ENCODE peak calls at places on chromosome X, in ten cellular contexts. One of them, this sample, is unnamed.

GRCh38 chrX:47316276-47317025 is 53.9 kb upstream of the ZNF157 start:
- DNase-seq in NCI-H1092: peak
- DNase-seq in stimulated activated CD8-positive, alpha-beta memory T cell treated with anti-CD3 and anti-CD28 coated beads, Interleukin-12 subunit alpha, Interleukin-12 subunit beta, amount 100 ng/mL, for 1 hour: no peak
- DNase-seq in ELR: no peak
- DNase-seq in neural progenitor cell: peak
- DNase-seq in erythroblast: no peak
- DNase-seq in omental fat pad: no peak
- DNase-seq in right cardiac atrium: peak
- DNase-seq in RPMI7951: no peak
- DNase-seq in stimulated activated CD4-positive, alpha-beta T cell treated with anti-CD3 and anti-CD28 coated beads, Interleukin-1b, Interleukin-23, amount 100 ng/mL, for 24 hours: no peak
- DNase-seq in this sample: no peak

GRCh38 chrX:77788050-77788449 is 2.0 kb upstream of the ATRX start:
- DNase-seq in NCI-H1092: no peak
- DNase-seq in right cardiac atrium: no peak
- DNase-seq in stimulated activated CD4-positive, alpha-beta T cell treated with anti-CD3 and anti-CD28 coated beads, Interleukin-1b, Interleukin-23, amount 100 ng/mL, for 24 hours: no peak
- DNase-seq in erythroblast: peak
- DNase-seq in RPMI7951: peak
- DNase-seq in omental fat pad: no peak
- DNase-seq in ELR: peak
- DNase-seq in neural progenitor cell: no peak
- DNase-seq in stimulated activated CD8-positive, alpha-beta memory T cell treated with anti-CD3 and anti-CD28 coated beads, Interleukin-12 subunit alpha, Interleukin-12 subunit beta, amount 100 ng/mL, for 1 hour: no peak
- DNase-seq in this sample: no peak

GRCh38 chrX:2748171-2748814 is 3.5 kb upstream of the XG start:
- DNase-seq in NCI-H1092: no peak
- DNase-seq in right cardiac atrium: no peak
- DNase-seq in neural progenitor cell: no peak
- DNase-seq in ELR: no peak
- DNase-seq in stimulated activated CD4-positive, alpha-beta T cell treated with anti-CD3 and anti-CD28 coated beads, Interleukin-1b, Interleukin-23, amount 100 ng/mL, for 24 hours: no peak
- DNase-seq in RPMI7951: no peak
- DNase-seq in stimulated activated CD8-positive, alpha-beta memory T cell treated with anti-CD3 and anti-CD28 coated beads, Interleukin-12 subunit alpha, Interleukin-12 subunit beta, amount 100 ng/mL, for 1 hour: no peak
- DNase-seq in omental fat pad: no peak
- DNase-seq in erythroblast: no peak
- DNase-seq in this sample: no peak

GRCh38 chrX:70998402-70999027 is 67.6 kb upstream of the SLC7A3 start:
- DNase-seq in stimulated activated CD8-positive, alpha-beta memory T cell treated with anti-CD3 and anti-CD28 coated beads, Interleukin-12 subunit alpha, Interleukin-12 subunit beta, amount 100 ng/mL, for 1 hour: no peak
- DNase-seq in stimulated activated CD4-positive, alpha-beta T cell treated with anti-CD3 and anti-CD28 coated beads, Interleukin-1b, Interleukin-23, amount 100 ng/mL, for 24 hours: no peak
- DNase-seq in ELR: peak
- DNase-seq in neural progenitor cell: peak
- DNase-seq in omental fat pad: no peak
- DNase-seq in right cardiac atrium: no peak
- DNase-seq in NCI-H1092: no peak
- DNase-seq in RPMI7951: peak
- DNase-seq in erythroblast: peak
- DNase-seq in this sample: no peak

GRCh38 chrX:97039363-97040029 is 155.8 kb downstream of the RPA4 start:
- DNase-seq in erythroblast: no peak
- DNase-seq in ELR: no peak
- DNase-seq in stimulated activated CD8-positive, alpha-beta memory T cell treated with anti-CD3 and anti-CD28 coated beads, Interleukin-12 subunit alpha, Interleukin-12 subunit beta, amount 100 ng/mL, for 1 hour: no peak
- DNase-seq in neural progenitor cell: no peak
- DNase-seq in RPMI7951: peak
- DNase-seq in omental fat pad: no peak
- DNase-seq in NCI-H1092: no peak
- DNase-seq in stimulated activated CD4-positive, alpha-beta T cell treated with anti-CD3 and anti-CD28 coated beads, Interleukin-1b, Interleukin-23, amount 100 ng/mL, for 24 hours: no peak
- DNase-seq in right cardiac atrium: peak
- DNase-seq in this sample: peak

GRCh38 chrX:31580227-31580626 is 508.4 kb upstream of the FTHL17 start:
- DNase-seq in omental fat pad: no peak
- DNase-seq in stimulated activated CD8-positive, alpha-beta memory T cell treated with anti-CD3 and anti-CD28 coated beads, Interleukin-12 subunit alpha, Interleukin-12 subunit beta, amount 100 ng/mL, for 1 hour: no peak
- DNase-seq in NCI-H1092: no peak
- DNase-seq in stimulated activated CD4-positive, alpha-beta T cell treated with anti-CD3 and anti-CD28 coated beads, Interleukin-1b, Interleukin-23, amount 100 ng/mL, for 24 hours: no peak
- DNase-seq in neural progenitor cell: no peak
- DNase-seq in RPMI7951: no peak
- DNase-seq in right cardiac atrium: no peak
- DNase-seq in ELR: no peak
- DNase-seq in erythroblast: no peak
- DNase-seq in this sample: no peak

GRCh38 chrX:129665916-129666644 is 11.3 kb upstream of the APLN start:
- DNase-seq in NCI-H1092: no peak
- DNase-seq in stimulated activated CD8-positive, alpha-beta memory T cell treated with anti-CD3 and anti-CD28 coated beads, Interleukin-12 subunit alpha, Interleukin-12 subunit beta, amount 100 ng/mL, for 1 hour: no peak
- DNase-seq in stimulated activated CD4-positive, alpha-beta T cell treated with anti-CD3 and anti-CD28 coated beads, Interleukin-1b, Interleukin-23, amount 100 ng/mL, for 24 hours: no peak
- DNase-seq in RPMI7951: peak
- DNase-seq in right cardiac atrium: no peak
- DNase-seq in ELR: peak
- DNase-seq in omental fat pad: no peak
- DNase-seq in erythroblast: no peak
- DNase-seq in neural progenitor cell: no peak
- DNase-seq in this sample: no peak

GRCh38 chrX:10769165-10769564 is 148.8 kb upstream of the MID1 start:
- DNase-seq in erythroblast: peak
- DNase-seq in right cardiac atrium: no peak
- DNase-seq in stimulated activated CD4-positive, alpha-beta T cell treated with anti-CD3 and anti-CD28 coated beads, Interleukin-1b, Interleukin-23, amount 100 ng/mL, for 24 hours: no peak
- DNase-seq in stimulated activated CD8-positive, alpha-beta memory T cell treated with anti-CD3 and anti-CD28 coated beads, Interleukin-12 subunit alpha, Interleukin-12 subunit beta, amount 100 ng/mL, for 1 hour: no peak
- DNase-seq in ELR: peak
- DNase-seq in RPMI7951: peak
- DNase-seq in neural progenitor cell: peak
- DNase-seq in omental fat pad: no peak
- DNase-seq in NCI-H1092: peak
- DNase-seq in this sample: no peak

GRCh38 chrX:21373637-21374162 is 518 bp upstream of the CNKSR2 start:
- DNase-seq in neural progenitor cell: peak
- DNase-seq in ELR: no peak
- DNase-seq in stimulated activated CD4-positive, alpha-beta T cell treated with anti-CD3 and anti-CD28 coated beads, Interleukin-1b, Interleukin-23, amount 100 ng/mL, for 24 hours: peak
- DNase-seq in omental fat pad: no peak
- DNase-seq in erythroblast: no peak
- DNase-seq in stimulated activated CD8-positive, alpha-beta memory T cell treated with anti-CD3 and anti-CD28 coated beads, Interleukin-12 subunit alpha, Interleukin-12 subunit beta, amount 100 ng/mL, for 1 hour: peak
- DNase-seq in NCI-H1092: peak
- DNase-seq in RPMI7951: no peak
- DNase-seq in right cardiac atrium: peak
- DNase-seq in this sample: peak

GRCh38 chrX:26328610-26329319 is 112.8 kb downstream of the MAGEB5 start:
- DNase-seq in erythroblast: no peak
- DNase-seq in stimulated activated CD8-positive, alpha-beta memory T cell treated with anti-CD3 and anti-CD28 coated beads, Interleukin-12 subunit alpha, Interleukin-12 subunit beta, amount 100 ng/mL, for 1 hour: no peak
- DNase-seq in right cardiac atrium: no peak
- DNase-seq in neural progenitor cell: no peak
- DNase-seq in stimulated activated CD4-positive, alpha-beta T cell treated with anti-CD3 and anti-CD28 coated beads, Interleukin-1b, Interleukin-23, amount 100 ng/mL, for 24 hours: no peak
- DNase-seq in ELR: no peak
- DNase-seq in NCI-H1092: no peak
- DNase-seq in RPMI7951: no peak
- DNase-seq in omental fat pad: no peak
- DNase-seq in this sample: no peak

GRCh38 chrX:8913665-8914409 is 112.7 kb upstream of the FAM9A start:
- DNase-seq in NCI-H1092: no peak
- DNase-seq in neural progenitor cell: no peak
- DNase-seq in RPMI7951: peak
- DNase-seq in stimulated activated CD4-positive, alpha-beta T cell treated with anti-CD3 and anti-CD28 coated beads, Interleukin-1b, Interleukin-23, amount 100 ng/mL, for 24 hours: no peak
- DNase-seq in omental fat pad: no peak
- DNase-seq in erythroblast: no peak
- DNase-seq in right cardiac atrium: no peak
- DNase-seq in stimulated activated CD8-positive, alpha-beta memory T cell treated with anti-CD3 and anti-CD28 coated beads, Interleukin-12 subunit alpha, Interleukin-12 subunit beta, amount 100 ng/mL, for 1 hour: no peak
- DNase-seq in ELR: no peak
- DNase-seq in this sample: peak

GRCh38 chrX:41332408-41332987 is 1.5 kb upstream of the DDX3X start:
- DNase-seq in ELR: peak
- DNase-seq in neural progenitor cell: no peak
- DNase-seq in omental fat pad: no peak
- DNase-seq in right cardiac atrium: no peak
- DNase-seq in stimulated activated CD4-positive, alpha-beta T cell treated with anti-CD3 and anti-CD28 coated beads, Interleukin-1b, Interleukin-23, amount 100 ng/mL, for 24 hours: no peak
- DNase-seq in NCI-H1092: no peak
- DNase-seq in RPMI7951: peak
- DNase-seq in stimulated activated CD8-positive, alpha-beta memory T cell treated with anti-CD3 and anti-CD28 coated beads, Interleukin-12 subunit alpha, Interleukin-12 subunit beta, amount 100 ng/mL, for 1 hour: no peak
- DNase-seq in erythroblast: peak
- DNase-seq in this sample: peak

GRCh38 chrX:121671649-121672048 is 624.2 kb downstream of the GLUD2 start:
- DNase-seq in omental fat pad: no peak
- DNase-seq in erythroblast: no peak
- DNase-seq in NCI-H1092: no peak
- DNase-seq in stimulated activated CD4-positive, alpha-beta T cell treated with anti-CD3 and anti-CD28 coated beads, Interleukin-1b, Interleukin-23, amount 100 ng/mL, for 24 hours: no peak
- DNase-seq in RPMI7951: no peak
- DNase-seq in ELR: no peak
- DNase-seq in stimulated activated CD8-positive, alpha-beta memory T cell treated with anti-CD3 and anti-CD28 coated beads, Interleukin-12 subunit alpha, Interleukin-12 subunit beta, amount 100 ng/mL, for 1 hour: no peak
- DNase-seq in neural progenitor cell: no peak
- DNase-seq in right cardiac atrium: no peak
- DNase-seq in this sample: no peak

GRCh38 chrX:3119376-3119775 is 78.1 kb downstream of the ARSF start:
- DNase-seq in stimulated activated CD8-positive, alpha-beta memory T cell treated with anti-CD3 and anti-CD28 coated beads, Interleukin-12 subunit alpha, Interleukin-12 subunit beta, amount 100 ng/mL, for 1 hour: no peak
- DNase-seq in stimulated activated CD4-positive, alpha-beta T cell treated with anti-CD3 and anti-CD28 coated beads, Interleukin-1b, Interleukin-23, amount 100 ng/mL, for 24 hours: no peak
- DNase-seq in omental fat pad: no peak
- DNase-seq in ELR: peak
- DNase-seq in RPMI7951: no peak
- DNase-seq in neural progenitor cell: no peak
- DNase-seq in right cardiac atrium: no peak
- DNase-seq in NCI-H1092: no peak
- DNase-seq in erythroblast: no peak
- DNase-seq in this sample: no peak

GRCh38 chrX:21375795-21376069 is 1.5 kb downstream of the CNKSR2 start:
- DNase-seq in NCI-H1092: peak
- DNase-seq in ELR: peak
- DNase-seq in omental fat pad: no peak
- DNase-seq in right cardiac atrium: no peak
- DNase-seq in stimulated activated CD4-positive, alpha-beta T cell treated with anti-CD3 and anti-CD28 coated beads, Interleukin-1b, Interleukin-23, amount 100 ng/mL, for 24 hours: no peak
- DNase-seq in erythroblast: no peak
- DNase-seq in RPMI7951: no peak
- DNase-seq in stimulated activated CD8-positive, alpha-beta memory T cell treated with anti-CD3 and anti-CD28 coated beads, Interleukin-12 subunit alpha, Interleukin-12 subunit beta, amount 100 ng/mL, for 1 hour: no peak
- DNase-seq in neural progenitor cell: peak
- DNase-seq in this sample: no peak

GRCh38 chrX:8988456-8988855 is 45.5 kb downstream of the FAM9B start:
- DNase-seq in erythroblast: no peak
- DNase-seq in neural progenitor cell: peak
- DNase-seq in RPMI7951: peak
- DNase-seq in right cardiac atrium: peak
- DNase-seq in NCI-H1092: no peak
- DNase-seq in omental fat pad: no peak
- DNase-seq in stimulated activated CD4-positive, alpha-beta T cell treated with anti-CD3 and anti-CD28 coated beads, Interleukin-1b, Interleukin-23, amount 100 ng/mL, for 24 hours: no peak
- DNase-seq in ELR: peak
- DNase-seq in stimulated activated CD8-positive, alpha-beta memory T cell treated with anti-CD3 and anti-CD28 coated beads, Interleukin-12 subunit alpha, Interleukin-12 subunit beta, amount 100 ng/mL, for 1 hour: no peak
- DNase-seq in this sample: peak

GRCh38 chrX:38347136-38347535 is 5.3 kb upstream of the OTC start:
- DNase-seq in stimulated activated CD8-positive, alpha-beta memory T cell treated with anti-CD3 and anti-CD28 coated beads, Interleukin-12 subunit alpha, Interleukin-12 subunit beta, amount 100 ng/mL, for 1 hour: no peak
- DNase-seq in neural progenitor cell: no peak
- DNase-seq in erythroblast: no peak
- DNase-seq in omental fat pad: no peak
- DNase-seq in right cardiac atrium: no peak
- DNase-seq in ELR: peak
- DNase-seq in NCI-H1092: no peak
- DNase-seq in stimulated activated CD4-positive, alpha-beta T cell treated with anti-CD3 and anti-CD28 coated beads, Interleukin-1b, Interleukin-23, amount 100 ng/mL, for 24 hours: no peak
- DNase-seq in RPMI7951: peak
- DNase-seq in this sample: no peak

GRCh38 chrX:40448793-40449192 is 132.0 kb upstream of the ATP6AP2 start:
- DNase-seq in ELR: no peak
- DNase-seq in neural progenitor cell: no peak
- DNase-seq in erythroblast: peak
- DNase-seq in stimulated activated CD4-positive, alpha-beta T cell treated with anti-CD3 and anti-CD28 coated beads, Interleukin-1b, Interleukin-23, amount 100 ng/mL, for 24 hours: no peak
- DNase-seq in NCI-H1092: no peak
- DNase-seq in RPMI7951: no peak
- DNase-seq in stimulated activated CD8-positive, alpha-beta memory T cell treated with anti-CD3 and anti-CD28 coated beads, Interleukin-12 subunit alpha, Interleukin-12 subunit beta, amount 100 ng/mL, for 1 hour: no peak
- DNase-seq in right cardiac atrium: no peak
- DNase-seq in omental fat pad: no peak
- DNase-seq in this sample: no peak

GRCh38 chrX:67720344-67720743 is 176.5 kb downstream of the AR start:
- DNase-seq in ELR: no peak
- DNase-seq in stimulated activated CD4-positive, alpha-beta T cell treated with anti-CD3 and anti-CD28 coated beads, Interleukin-1b, Interleukin-23, amount 100 ng/mL, for 24 hours: no peak
- DNase-seq in neural progenitor cell: no peak
- DNase-seq in NCI-H1092: no peak
- DNase-seq in RPMI7951: peak
- DNase-seq in stimulated activated CD8-positive, alpha-beta memory T cell treated with anti-CD3 and anti-CD28 coated beads, Interleukin-12 subunit alpha, Interleukin-12 subunit beta, amount 100 ng/mL, for 1 hour: no peak
- DNase-seq in omental fat pad: no peak
- DNase-seq in right cardiac atrium: no peak
- DNase-seq in erythroblast: no peak
- DNase-seq in this sample: no peak